ENCODE peak calls at places on chromosomes 2 and 18, in ten cellular contexts. One of them, this sample, is unnamed.

GRCh38 chr2:2013476-2013875 is 269.2 kb upstream of the PXDN start:
- DNase-seq in mammary epithelial cell: no peak
- DNase-seq in left ventricle myocardium superior: no peak
- DNase-seq in stimulated activated CD4-positive, alpha-beta T cell treated with anti-CD3 and anti-CD28 coated beads, Interleukin-2, amount 100 ng/mL, for 24 hours: no peak
- DNase-seq in AG20443: no peak
- DNase-seq in germinal center: no peak
- DNase-seq in GM12865: no peak
- DNase-seq in kidney: no peak
- DNase-seq in psoas muscle: no peak
- DNase-seq in mucosa of gallbladder: no peak
- DNase-seq in this sample: no peak

GRCh38 chr2:190853659-190854386 is 26.8 kb upstream of the GLS start:
- DNase-seq in AG20443: peak; percentile 60
- DNase-seq in mammary epithelial cell: no peak
- DNase-seq in mucosa of gallbladder: no peak
- DNase-seq in left ventricle myocardium superior: no peak
- DNase-seq in kidney: no peak
- DNase-seq in psoas muscle: no peak
- DNase-seq in stimulated activated CD4-positive, alpha-beta T cell treated with anti-CD3 and anti-CD28 coated beads, Interleukin-2, amount 100 ng/mL, for 24 hours: no peak
- DNase-seq in GM12865: peak; percentile 23
- DNase-seq in germinal center: no peak
- DNase-seq in this sample: no peak

GRCh38 chr2:226446406-226447001 is 353.1 kb downstream of the IRS1 start:
- DNase-seq in kidney: no peak
- DNase-seq in left ventricle myocardium superior: no peak
- DNase-seq in GM12865: no peak
- DNase-seq in germinal center: no peak
- DNase-seq in psoas muscle: no peak
- DNase-seq in stimulated activated CD4-positive, alpha-beta T cell treated with anti-CD3 and anti-CD28 coated beads, Interleukin-2, amount 100 ng/mL, for 24 hours: no peak
- DNase-seq in mucosa of gallbladder: no peak
- DNase-seq in AG20443: peak; percentile 21
- DNase-seq in mammary epithelial cell: no peak
- DNase-seq in this sample: no peak

GRCh38 chr2:41928593-41928992 is 119.2 kb upstream of the PKDCC start:
- DNase-seq in mucosa of gallbladder: no peak
- DNase-seq in AG20443: peak; percentile 86
- DNase-seq in mammary epithelial cell: peak; percentile 81
- DNase-seq in kidney: no peak
- DNase-seq in psoas muscle: no peak
- DNase-seq in left ventricle myocardium superior: no peak
- DNase-seq in GM12865: no peak
- DNase-seq in stimulated activated CD4-positive, alpha-beta T cell treated with anti-CD3 and anti-CD28 coated beads, Interleukin-2, amount 100 ng/mL, for 24 hours: no peak
- DNase-seq in germinal center: no peak
- DNase-seq in this sample: no peak

GRCh38 chr18:49432602-49433001 is 27.8 kb downstream of the DYM start:
- DNase-seq in left ventricle myocardium superior: no peak
- DNase-seq in stimulated activated CD4-positive, alpha-beta T cell treated with anti-CD3 and anti-CD28 coated beads, Interleukin-2, amount 100 ng/mL, for 24 hours: no peak
- DNase-seq in GM12865: no peak
- DNase-seq in psoas muscle: no peak
- DNase-seq in AG20443: no peak
- DNase-seq in mammary epithelial cell: no peak
- DNase-seq in kidney: no peak
- DNase-seq in germinal center: no peak
- DNase-seq in mucosa of gallbladder: no peak
- DNase-seq in this sample: no peak

GRCh38 chr2:202494856-202495604 is 118.9 kb downstream of the BMPR2 start:
- DNase-seq in psoas muscle: no peak
- DNase-seq in GM12865: no peak
- DNase-seq in left ventricle myocardium superior: no peak
- DNase-seq in AG20443: no peak
- DNase-seq in mammary epithelial cell: no peak
- DNase-seq in stimulated activated CD4-positive, alpha-beta T cell treated with anti-CD3 and anti-CD28 coated beads, Interleukin-2, amount 100 ng/mL, for 24 hours: no peak
- DNase-seq in kidney: no peak
- DNase-seq in mucosa of gallbladder: no peak
- DNase-seq in germinal center: no peak
- DNase-seq in this sample: no peak

GRCh38 chr2:169828141-169828811 is 1.0 kb downstream of the UBR3 start:
- DNase-seq in left ventricle myocardium superior: no peak
- DNase-seq in germinal center: peak; percentile 54
- DNase-seq in kidney: no peak
- DNase-seq in mucosa of gallbladder: no peak
- DNase-seq in mammary epithelial cell: peak; percentile 65
- DNase-seq in GM12865: peak; percentile 60
- DNase-seq in stimulated activated CD4-positive, alpha-beta T cell treated with anti-CD3 and anti-CD28 coated beads, Interleukin-2, amount 100 ng/mL, for 24 hours: peak; percentile 60
- DNase-seq in AG20443: peak; percentile 47
- DNase-seq in psoas muscle: peak; percentile 62
- DNase-seq in this sample: no peak

GRCh38 chr2:100940766-100941645 is 61.1 kb upstream of the RPL31 start:
- DNase-seq in GM12865: no peak
- DNase-seq in AG20443: no peak
- DNase-seq in mammary epithelial cell: no peak
- DNase-seq in left ventricle myocardium superior: no peak
- DNase-seq in psoas muscle: no peak
- DNase-seq in kidney: no peak
- DNase-seq in stimulated activated CD4-positive, alpha-beta T cell treated with anti-CD3 and anti-CD28 coated beads, Interleukin-2, amount 100 ng/mL, for 24 hours: no peak
- DNase-seq in germinal center: no peak
- DNase-seq in mucosa of gallbladder: no peak
- DNase-seq in this sample: no peak

GRCh38 chr18:7637269-7637668 is 70.2 kb downstream of the PTPRM start:
- DNase-seq in kidney: no peak
- DNase-seq in mucosa of gallbladder: no peak
- DNase-seq in mammary epithelial cell: no peak
- DNase-seq in psoas muscle: no peak
- DNase-seq in AG20443: no peak
- DNase-seq in stimulated activated CD4-positive, alpha-beta T cell treated with anti-CD3 and anti-CD28 coated beads, Interleukin-2, amount 100 ng/mL, for 24 hours: no peak
- DNase-seq in germinal center: no peak
- DNase-seq in left ventricle myocardium superior: no peak
- DNase-seq in GM12865: no peak
- DNase-seq in this sample: no peak

GRCh38 chr18:35408843-35409261 is 31.7 kb upstream of the ZNF396 start:
- DNase-seq in mucosa of gallbladder: no peak
- DNase-seq in left ventricle myocardium superior: no peak
- DNase-seq in mammary epithelial cell: no peak
- DNase-seq in germinal center: no peak
- DNase-seq in psoas muscle: no peak
- DNase-seq in AG20443: no peak
- DNase-seq in stimulated activated CD4-positive, alpha-beta T cell treated with anti-CD3 and anti-CD28 coated beads, Interleukin-2, amount 100 ng/mL, for 24 hours: no peak
- DNase-seq in kidney: no peak
- DNase-seq in GM12865: peak; percentile 17
- DNase-seq in this sample: no peak

GRCh38 chr2:63300835-63301234 is 250.2 kb downstream of the OTX1 start:
- DNase-seq in AG20443: no peak
- DNase-seq in mammary epithelial cell: no peak
- DNase-seq in stimulated activated CD4-positive, alpha-beta T cell treated with anti-CD3 and anti-CD28 coated beads, Interleukin-2, amount 100 ng/mL, for 24 hours: no peak
- DNase-seq in mucosa of gallbladder: no peak
- DNase-seq in psoas muscle: no peak
- DNase-seq in kidney: no peak
- DNase-seq in left ventricle myocardium superior: no peak
- DNase-seq in germinal center: no peak
- DNase-seq in GM12865: peak; percentile 13
- DNase-seq in this sample: no peak

GRCh38 chr18:10122116-10122515 is 208.3 kb downstream of the VAPA start:
- DNase-seq in germinal center: no peak
- DNase-seq in mucosa of gallbladder: no peak
- DNase-seq in GM12865: no peak
- DNase-seq in kidney: no peak
- DNase-seq in psoas muscle: no peak
- DNase-seq in AG20443: peak; percentile 83
- DNase-seq in left ventricle myocardium superior: no peak
- DNase-seq in stimulated activated CD4-positive, alpha-beta T cell treated with anti-CD3 and anti-CD28 coated beads, Interleukin-2, amount 100 ng/mL, for 24 hours: no peak
- DNase-seq in mammary epithelial cell: no peak
- DNase-seq in this sample: no peak

GRCh38 chr2:131016826-131017596 is 76.2 kb downstream of the FAM168B start:
- DNase-seq in stimulated activated CD4-positive, alpha-beta T cell treated with anti-CD3 and anti-CD28 coated beads, Interleukin-2, amount 100 ng/mL, for 24 hours: no peak
- DNase-seq in germinal center: no peak
- DNase-seq in AG20443: peak; percentile 55
- DNase-seq in kidney: no peak
- DNase-seq in mammary epithelial cell: peak; percentile 98
- DNase-seq in GM12865: no peak
- DNase-seq in psoas muscle: no peak
- DNase-seq in left ventricle myocardium superior: no peak
- DNase-seq in mucosa of gallbladder: no peak
- DNase-seq in this sample: no peak

GRCh38 chr2:237128026-237128703 is 42.5 kb downstream of the COPS8 start:
- DNase-seq in germinal center: no peak
- DNase-seq in mucosa of gallbladder: peak; percentile 96
- DNase-seq in stimulated activated CD4-positive, alpha-beta T cell treated with anti-CD3 and anti-CD28 coated beads, Interleukin-2, amount 100 ng/mL, for 24 hours: peak; percentile 58
- DNase-seq in mammary epithelial cell: peak; percentile 97
- DNase-seq in GM12865: no peak
- DNase-seq in kidney: peak; percentile 97
- DNase-seq in AG20443: peak; percentile 96
- DNase-seq in psoas muscle: peak; percentile 95
- DNase-seq in left ventricle myocardium superior: peak; percentile 90
- DNase-seq in this sample: no peak

GRCh38 chr18:78724214-78724834 is 255.3 kb upstream of the SALL3 start:
- DNase-seq in mucosa of gallbladder: no peak
- DNase-seq in left ventricle myocardium superior: no peak
- DNase-seq in GM12865: no peak
- DNase-seq in AG20443: no peak
- DNase-seq in kidney: no peak
- DNase-seq in psoas muscle: no peak
- DNase-seq in germinal center: no peak
- DNase-seq in stimulated activated CD4-positive, alpha-beta T cell treated with anti-CD3 and anti-CD28 coated beads, Interleukin-2, amount 100 ng/mL, for 24 hours: no peak
- DNase-seq in mammary epithelial cell: no peak
- DNase-seq in this sample: no peak

GRCh38 chr2:191376981-191377629 is 131.9 kb downstream of the MYO1B start:
- DNase-seq in mammary epithelial cell: peak; percentile 86
- DNase-seq in kidney: peak; percentile 87
- DNase-seq in mucosa of gallbladder: peak; percentile 80
- DNase-seq in AG20443: peak; percentile 88
- DNase-seq in GM12865: peak; percentile 30
- DNase-seq in stimulated activated CD4-positive, alpha-beta T cell treated with anti-CD3 and anti-CD28 coated beads, Interleukin-2, amount 100 ng/mL, for 24 hours: no peak
- DNase-seq in germinal center: no peak
- DNase-seq in left ventricle myocardium superior: peak; percentile 65
- DNase-seq in psoas muscle: peak; percentile 70
- DNase-seq in this sample: no peak

GRCh38 chr2:99552529-99552928 is 62.7 kb upstream of the REV1 start:
- DNase-seq in mucosa of gallbladder: peak; percentile 19
- DNase-seq in germinal center: no peak
- DNase-seq in GM12865: no peak
- DNase-seq in kidney: no peak
- DNase-seq in psoas muscle: no peak
- DNase-seq in AG20443: no peak
- DNase-seq in left ventricle myocardium superior: peak; percentile 74
- DNase-seq in mammary epithelial cell: no peak
- DNase-seq in stimulated activated CD4-positive, alpha-beta T cell treated with anti-CD3 and anti-CD28 coated beads, Interleukin-2, amount 100 ng/mL, for 24 hours: no peak
- DNase-seq in this sample: no peak

GRCh38 chr18:34650121-34650545 is 60.0 kb upstream of the DTNA start:
- DNase-seq in kidney: no peak
- DNase-seq in GM12865: no peak
- DNase-seq in psoas muscle: no peak
- DNase-seq in left ventricle myocardium superior: no peak
- DNase-seq in stimulated activated CD4-positive, alpha-beta T cell treated with anti-CD3 and anti-CD28 coated beads, Interleukin-2, amount 100 ng/mL, for 24 hours: no peak
- DNase-seq in mammary epithelial cell: peak; percentile 36
- DNase-seq in AG20443: peak; percentile 47
- DNase-seq in mucosa of gallbladder: no peak
- DNase-seq in germinal center: no peak
- DNase-seq in this sample: no peak

GRCh38 chr18:44996261-44996660 is 315.6 kb downstream of the SETBP1 start:
- DNase-seq in kidney: no peak
- DNase-seq in mammary epithelial cell: no peak
- DNase-seq in AG20443: no peak
- DNase-seq in GM12865: peak; percentile 35
- DNase-seq in mucosa of gallbladder: no peak
- DNase-seq in left ventricle myocardium superior: no peak
- DNase-seq in stimulated activated CD4-positive, alpha-beta T cell treated with anti-CD3 and anti-CD28 coated beads, Interleukin-2, amount 100 ng/mL, for 24 hours: no peak
- DNase-seq in germinal center: peak; percentile 25
- DNase-seq in psoas muscle: no peak
- DNase-seq in this sample: no peak

GRCh38 chr2:110106642-110107041 is 9.0 kb downstream of the MALL start:
- DNase-seq in psoas muscle: no peak
- DNase-seq in kidney: no peak
- DNase-seq in left ventricle myocardium superior: no peak
- DNase-seq in GM12865: no peak
- DNase-seq in stimulated activated CD4-positive, alpha-beta T cell treated with anti-CD3 and anti-CD28 coated beads, Interleukin-2, amount 100 ng/mL, for 24 hours: no peak
- DNase-seq in germinal center: no peak
- DNase-seq in mammary epithelial cell: peak; percentile 65
- DNase-seq in mucosa of gallbladder: no peak
- DNase-seq in AG20443: no peak
- DNase-seq in this sample: no peak

GRCh38 chr2:201813996-201814845 is 7.9 kb downstream of the CDK15 start:
- DNase-seq in kidney: no peak
- DNase-seq in stimulated activated CD4-positive, alpha-beta T cell treated with anti-CD3 and anti-CD28 coated beads, Interleukin-2, amount 100 ng/mL, for 24 hours: no peak
- DNase-seq in mucosa of gallbladder: no peak
- DNase-seq in psoas muscle: no peak
- DNase-seq in AG20443: no peak
- DNase-seq in GM12865: no peak
- DNase-seq in left ventricle myocardium superior: no peak
- DNase-seq in mammary epithelial cell: no peak
- DNase-seq in germinal center: no peak
- DNase-seq in this sample: no peak

GRCh38 chr2:235747868-235748144 is 254.0 kb downstream of the AGAP1 start:
- DNase-seq in left ventricle myocardium superior: no peak
- DNase-seq in mucosa of gallbladder: peak; percentile 56
- DNase-seq in psoas muscle: no peak
- DNase-seq in mammary epithelial cell: peak; percentile 38
- DNase-seq in germinal center: no peak
- DNase-seq in kidney: no peak
- DNase-seq in AG20443: peak; percentile 25
- DNase-seq in stimulated activated CD4-positive, alpha-beta T cell treated with anti-CD3 and anti-CD28 coated beads, Interleukin-2, amount 100 ng/mL, for 24 hours: no peak
- DNase-seq in GM12865: no peak
- DNase-seq in this sample: peak; percentile 16

GRCh38 chr2:206154197-206154596 is 5.0 kb downstream of the NDUFS1 start:
- DNase-seq in AG20443: no peak
- DNase-seq in stimulated activated CD4-positive, alpha-beta T cell treated with anti-CD3 and anti-CD28 coated beads, Interleukin-2, amount 100 ng/mL, for 24 hours: no peak
- DNase-seq in germinal center: no peak
- DNase-seq in GM12865: peak; percentile 44
- DNase-seq in psoas muscle: no peak
- DNase-seq in kidney: no peak
- DNase-seq in left ventricle myocardium superior: no peak
- DNase-seq in mucosa of gallbladder: no peak
- DNase-seq in mammary epithelial cell: no peak
- DNase-seq in this sample: no peak

GRCh38 chr2:119739580-119740255 is 20.0 kb upstream of the PTPN4 start:
- DNase-seq in AG20443: no peak
- DNase-seq in germinal center: no peak
- DNase-seq in psoas muscle: no peak
- DNase-seq in mucosa of gallbladder: no peak
- DNase-seq in GM12865: no peak
- DNase-seq in mammary epithelial cell: no peak
- DNase-seq in kidney: no peak
- DNase-seq in stimulated activated CD4-positive, alpha-beta T cell treated with anti-CD3 and anti-CD28 coated beads, Interleukin-2, amount 100 ng/mL, for 24 hours: peak; percentile 3
- DNase-seq in left ventricle myocardium superior: no peak
- DNase-seq in this sample: no peak

GRCh38 chr2:7094113-7094760 is 177.0 kb downstream of the RNF144A start:
- DNase-seq in kidney: no peak
- DNase-seq in mucosa of gallbladder: peak; percentile 62
- DNase-seq in AG20443: no peak
- DNase-seq in left ventricle myocardium superior: no peak
- DNase-seq in germinal center: no peak
- DNase-seq in psoas muscle: no peak
- DNase-seq in mammary epithelial cell: no peak
- DNase-seq in GM12865: no peak
- DNase-seq in stimulated activated CD4-positive, alpha-beta T cell treated with anti-CD3 and anti-CD28 coated beads, Interleukin-2, amount 100 ng/mL, for 24 hours: no peak
- DNase-seq in this sample: no peak

GRCh38 chr2:55786286-55786685 is 92.6 kb upstream of the PNPT1 start:
- DNase-seq in kidney: no peak
- DNase-seq in mammary epithelial cell: no peak
- DNase-seq in psoas muscle: no peak
- DNase-seq in germinal center: no peak
- DNase-seq in stimulated activated CD4-positive, alpha-beta T cell treated with anti-CD3 and anti-CD28 coated beads, Interleukin-2, amount 100 ng/mL, for 24 hours: no peak
- DNase-seq in AG20443: no peak
- DNase-seq in mucosa of gallbladder: no peak
- DNase-seq in GM12865: no peak
- DNase-seq in left ventricle myocardium superior: no peak
- DNase-seq in this sample: no peak

GRCh38 chr2:29236074-29236473 is 120.9 kb downstream of the CLIP4 start:
- DNase-seq in psoas muscle: no peak
- DNase-seq in mucosa of gallbladder: no peak
- DNase-seq in AG20443: no peak
- DNase-seq in mammary epithelial cell: no peak
- DNase-seq in stimulated activated CD4-positive, alpha-beta T cell treated with anti-CD3 and anti-CD28 coated beads, Interleukin-2, amount 100 ng/mL, for 24 hours: no peak
- DNase-seq in left ventricle myocardium superior: no peak
- DNase-seq in germinal center: no peak
- DNase-seq in GM12865: no peak
- DNase-seq in kidney: no peak
- DNase-seq in this sample: no peak

GRCh38 chr2:124880995-124881394 is 855.9 kb downstream of the CNTNAP5 start:
- DNase-seq in mammary epithelial cell: no peak
- DNase-seq in germinal center: no peak
- DNase-seq in GM12865: no peak
- DNase-seq in mucosa of gallbladder: no peak
- DNase-seq in AG20443: no peak
- DNase-seq in stimulated activated CD4-positive, alpha-beta T cell treated with anti-CD3 and anti-CD28 coated beads, Interleukin-2, amount 100 ng/mL, for 24 hours: no peak
- DNase-seq in left ventricle myocardium superior: no peak
- DNase-seq in kidney: no peak
- DNase-seq in psoas muscle: no peak
- DNase-seq in this sample: no peak